ENCODE peak calls at places on chromosomes 16 and 17, in four cellular contexts. Q is A549, G is K562, T is HepG2. N is an unnamed sample.

GRCh38 chr16:3718628-3719027 is 1.3 kb upstream of the TRAP1 start:
- DNase-seq in T (no peak), Q (no peak), G (no peak), N (no peak)

GRCh38 chr16:88703486-88704309 is 2.5 kb downstream of the RNF166 start:
- DNase-seq in G (no peak), T (no peak), Q (no peak), N (no peak)

GRCh38 chr17:35373532-35373983 is at the start of gene SLFN11:
- DNase-seq in G (peak), T (no peak), Q (peak), N (peak)

GRCh38 chr17:80892019-80892855 is 99.4 kb upstream of the CHMP6 start:
- DNase-seq in T (no peak), G (peak), Q (peak), N (peak)

GRCh38 chr16:27259710-27260109 is 8.9 kb downstream of the NSMCE1 start:
- DNase-seq in Q (no peak), G (no peak), T (no peak), N (no peak)

GRCh38 chr16:67150058-67150832 is 553 bp downstream of the B3GNT9 start:
- DNase-seq in G (peak), Q (peak), T (no peak), N (no peak)

GRCh38 chr16:89358030-89359005 is 132.0 kb downstream of the ANKRD11 start:
- DNase-seq in T (no peak), Q (no peak), G (no peak), N (no peak)

GRCh38 chr16:27470567-27471431 is 68.8 kb downstream of the IL21R start:
- DNase-seq in G (peak), Q (no peak), T (peak), N (no peak)

GRCh38 chr17:40068917-40069750 is 6.4 kb downstream of the THRA start:
- DNase-seq in Q (no peak), G (peak), T (no peak), N (peak)

GRCh38 chr16:82156761-82157654 is 13.0 kb downstream of the MPHOSPH6 start:
- DNase-seq in T (no peak), G (no peak), Q (no peak), N (no peak)

GRCh38 chr17:36545093-36545464 is 360 bp downstream of the GGNBP2 start:
- DNase-seq in G (no peak), T (no peak), Q (peak), N (no peak)

GRCh38 chr17:55561316-55561972 is 50.2 kb upstream of the SMIM36 start:
- DNase-seq in T (no peak), Q (no peak), G (no peak), N (no peak)

GRCh38 chr17:55555772-55556171 is 44.5 kb upstream of the SMIM36 start:
- DNase-seq in G (no peak), T (no peak), Q (no peak), N (no peak)
- TF ChIP-seq POLR2AphosphoS2 in G (no peak), T (no peak), Q (no peak), N (no peak)

GRCh38 chr16:565420-566330 is 1.1 kb upstream of the NHLRC4 start:
- DNase-seq in G (peak), Q (no peak), T (no peak), N (no peak)

GRCh38 chr16:566475-567361 is at the start of gene NHLRC4:
- DNase-seq in Q (no peak), G (peak), T (peak), N (no peak)

GRCh38 chr16:569445-570254 is at the start of gene PIGQ:
- DNase-seq in T (peak), G (peak), Q (peak), N (no peak)

GRCh38 chr16:567362-568256 is 804 bp downstream of the NHLRC4 start:
- DNase-seq in Q (no peak), T (no peak), G (no peak), N (no peak)

DNA sequence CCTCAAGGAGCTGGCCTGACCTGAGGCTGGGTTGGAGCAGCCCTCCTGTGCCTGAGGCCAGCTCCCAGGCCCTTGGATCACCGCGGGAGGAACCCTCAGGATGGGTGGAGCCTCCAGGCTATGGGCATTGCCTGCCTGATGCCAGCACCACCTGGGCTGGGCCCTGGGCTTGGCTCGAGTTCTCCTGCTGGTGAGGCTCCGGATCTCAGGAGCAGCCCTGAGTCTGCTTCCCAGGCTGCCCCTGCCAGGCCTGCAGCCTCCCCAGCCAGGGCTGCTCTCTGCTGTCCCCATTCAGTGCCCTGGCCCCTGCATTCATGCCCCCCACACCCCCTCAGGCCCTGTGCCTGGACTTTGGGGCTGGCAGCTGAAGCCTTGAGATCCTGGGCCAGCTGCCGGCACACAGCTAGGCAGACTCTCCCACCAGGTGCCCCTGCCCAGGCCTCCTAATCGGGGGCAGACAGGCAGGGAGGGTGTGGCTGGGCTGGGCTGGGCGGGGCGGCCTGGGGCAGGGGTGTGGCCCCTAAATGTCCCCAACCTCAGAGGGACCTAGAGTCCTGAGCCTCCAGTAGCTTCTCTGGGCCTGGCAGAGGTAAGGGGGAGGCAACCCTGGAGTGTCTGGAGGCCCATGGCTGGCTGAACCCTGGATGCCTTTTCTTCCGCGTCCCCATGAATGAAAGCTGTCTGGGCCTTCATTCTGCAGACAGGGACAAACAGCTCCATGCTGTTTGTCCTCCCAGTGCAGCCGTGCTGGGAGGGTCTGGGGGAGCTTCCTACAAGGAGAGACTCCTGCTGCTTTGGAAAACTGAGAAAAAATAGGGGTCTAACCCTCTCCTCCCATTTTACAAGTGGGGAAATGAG is 1.1 kb upstream of the PIGQ start:
- DNase-seq in T (no peak), G (peak), Q (no peak), N (no peak)
- H3K4me3 ChIP-seq in T (peak), G (peak), Q (peak), N (peak)

DNA sequence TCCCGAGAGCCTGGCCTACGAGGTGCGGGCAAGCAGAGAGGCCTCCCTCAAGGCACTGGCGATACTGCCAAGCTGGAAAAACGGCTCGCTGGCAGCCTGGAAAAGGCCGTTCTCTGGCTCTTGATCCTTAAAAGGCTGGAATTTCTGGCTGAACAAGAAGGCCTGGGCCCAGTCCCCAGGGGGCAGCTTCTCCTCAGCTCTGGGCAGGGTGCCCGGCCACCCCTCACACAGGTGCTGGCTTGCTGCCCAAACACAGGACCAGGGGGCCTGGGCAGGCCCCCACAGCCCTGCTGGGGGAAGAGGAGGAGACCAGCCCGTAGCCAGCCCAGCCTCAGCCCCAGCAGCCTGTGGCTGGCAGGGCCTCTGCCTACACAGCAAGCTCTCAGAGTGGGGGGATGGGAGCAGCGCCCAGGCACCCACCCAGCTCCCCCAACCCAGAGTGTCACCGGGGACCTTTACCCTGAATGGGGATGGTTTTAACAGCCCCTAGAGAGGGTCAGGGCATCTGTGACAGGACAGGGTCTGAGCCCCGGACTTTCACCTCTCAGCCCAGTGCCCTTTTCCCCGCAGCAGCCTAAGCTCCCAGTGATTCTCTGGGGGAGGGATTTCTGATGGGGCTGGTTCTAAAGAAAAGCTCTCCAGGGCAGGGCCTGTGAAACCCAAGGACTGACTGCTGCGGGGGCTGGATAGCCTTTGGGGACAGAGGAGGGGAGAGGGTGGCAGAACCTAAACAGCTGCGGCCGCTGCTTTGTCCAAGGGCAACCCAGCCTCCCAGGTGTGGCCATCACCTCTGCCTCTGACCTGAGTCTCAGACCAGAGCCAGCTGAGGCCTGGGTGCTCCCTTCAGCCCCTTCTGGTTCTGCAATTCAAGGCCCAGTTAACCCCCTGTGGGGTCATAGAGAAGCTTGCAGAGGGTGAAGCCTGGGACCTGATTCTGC is 38.6 kb upstream of the TOB1 start:
- DNase-seq in G (no peak), T (peak), Q (no peak), N (no peak)
- TF ChIP-seq POLR2AphosphoS2 in G (no peak), T (no peak), Q (no peak), N (no peak)

DNA sequence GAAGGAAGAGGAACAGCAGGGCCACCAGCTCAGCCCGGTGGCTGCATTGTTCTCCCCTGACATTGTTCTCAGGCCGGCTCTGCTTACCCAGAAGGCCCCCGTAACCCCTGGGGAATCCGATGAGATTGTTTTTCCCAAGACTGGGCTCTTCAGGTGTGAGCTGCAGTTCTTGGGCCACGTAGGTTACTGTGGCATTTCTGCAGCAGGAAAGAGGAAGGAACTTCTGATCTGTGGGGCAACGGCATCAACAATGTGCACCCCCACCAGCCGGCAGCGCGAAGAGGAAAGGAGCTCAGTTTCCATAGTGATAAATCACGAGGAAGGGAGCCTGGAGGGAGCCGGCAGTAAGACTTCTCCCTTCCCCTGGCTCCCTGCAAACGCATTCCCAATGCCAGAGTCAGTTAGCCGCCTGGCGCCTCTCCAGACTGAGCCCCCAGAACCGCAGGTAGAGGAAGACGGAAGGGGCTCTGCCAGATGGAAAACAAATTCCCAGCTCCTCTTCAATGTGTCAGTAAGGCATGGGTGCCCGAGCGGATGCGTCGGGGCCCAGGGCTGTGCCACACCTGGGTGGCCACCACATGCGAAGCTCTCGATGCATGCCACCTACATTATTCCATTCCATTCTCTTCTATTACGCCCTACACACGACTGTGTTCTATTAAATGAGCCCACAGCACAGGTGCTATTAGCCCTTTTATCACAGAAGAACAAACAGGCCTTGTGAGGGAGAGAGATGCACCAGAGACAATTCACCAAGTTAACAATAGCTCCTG is 21.5 kb upstream of the PECAM1 start:
- DNase-seq in T (no peak), G (peak), Q (no peak), N (no peak)
- H3K4me3 ChIP-seq in T (no peak), G (no peak), Q (no peak), N (peak)

GRCh38 chr16:85798283-85798776 is 1.0 kb downstream of the EMC8 start:
- DNase-seq in T (peak), G (no peak), Q (peak), N (no peak)
- TF ChIP-seq POLR2AphosphoS2 in T (no peak), G (no peak), Q (no peak), N (no peak)

N was measured in GM12878.